ENCODE peak calls at places on chromosome 20, in six cellular contexts. One of them, this sample, is unnamed.

GRCh38 chr20:2114990-2115681 is 13.5 kb downstream of the STK35 start:
- DNase-seq in H9: no peak
- DNase-seq in IMR-90: peak; percentile 72
- DNase-seq in neuronal stem cell: no peak
- DNase-seq in trophoblast cell: no peak
- DNase-seq in H1: no peak
- DNase-seq in this sample: peak; percentile 74

GRCh38 chr20:49965781-49966304 is 16.9 kb upstream of the SNAI1 start:
- DNase-seq in H9: no peak
- DNase-seq in trophoblast cell: peak; percentile 61
- DNase-seq in neuronal stem cell: no peak
- DNase-seq in IMR-90: no peak
- DNase-seq in H1: no peak
- DNase-seq in this sample: no peak

GRCh38 chr20:56018750-56019149 is 13.4 kb upstream of the CBLN4 start:
- DNase-seq in H1: no peak
- DNase-seq in trophoblast cell: no peak
- DNase-seq in H9: no peak
- DNase-seq in IMR-90: no peak
- DNase-seq in neuronal stem cell: no peak
- DNase-seq in this sample: no peak

GRCh38 chr20:33554914-33555420 is 65.1 kb downstream of the CBFA2T2 start:
- DNase-seq in trophoblast cell: peak; percentile 42
- DNase-seq in H1: no peak
- DNase-seq in H9: no peak
- DNase-seq in neuronal stem cell: no peak
- DNase-seq in IMR-90: peak; percentile 99
- DNase-seq in this sample: peak; percentile 98

GRCh38 chr20:48711044-48711428 is 116.8 kb downstream of the PREX1 start:
- DNase-seq in H1: no peak
- DNase-seq in neuronal stem cell: no peak
- DNase-seq in H9: no peak
- DNase-seq in trophoblast cell: no peak
- DNase-seq in IMR-90: no peak
- DNase-seq in this sample: no peak

GRCh38 chr20:17014217-17014616 is 212.6 kb upstream of the PCSK2 start:
- DNase-seq in neuronal stem cell: no peak
- DNase-seq in H1: no peak
- DNase-seq in trophoblast cell: no peak
- DNase-seq in H9: no peak
- DNase-seq in IMR-90: no peak
- DNase-seq in this sample: no peak

GRCh38 chr20:33909331-33909921 is 84.3 kb upstream of the RALY start:
- DNase-seq in neuronal stem cell: no peak
- DNase-seq in H1: no peak
- DNase-seq in IMR-90: peak; percentile 96
- DNase-seq in H9: no peak
- DNase-seq in trophoblast cell: peak; percentile 95
- DNase-seq in this sample: peak; percentile 75

GRCh38 chr20:2693286-2693995 is 861 bp downstream of the EBF4 start:
- DNase-seq in H1: no peak
- DNase-seq in trophoblast cell: peak; percentile 39
- DNase-seq in neuronal stem cell: no peak
- DNase-seq in H9: peak; percentile 50
- DNase-seq in IMR-90: no peak
- DNase-seq in this sample: peak; percentile 30

GRCh38 chr20:11248691-11249178 is 574.9 kb upstream of the JAG1 start:
- DNase-seq in trophoblast cell: no peak
- DNase-seq in IMR-90: no peak
- DNase-seq in H1: no peak
- DNase-seq in H9: no peak
- DNase-seq in neuronal stem cell: peak; percentile 85
- DNase-seq in this sample: no peak

GRCh38 chr20:56001106-56001785 is 4.1 kb downstream of the CBLN4 start:
- DNase-seq in IMR-90: no peak
- DNase-seq in trophoblast cell: no peak
- DNase-seq in H9: no peak
- DNase-seq in H1: no peak
- DNase-seq in neuronal stem cell: no peak
- DNase-seq in this sample: no peak

GRCh38 chr20:48879609-48880008 is 41.9 kb upstream of the ARFGEF2 start:
- DNase-seq in neuronal stem cell: no peak
- DNase-seq in H9: no peak
- DNase-seq in IMR-90: no peak
- DNase-seq in trophoblast cell: peak; percentile 64
- DNase-seq in H1: no peak
- DNase-seq in this sample: no peak

GRCh38 chr20:35462351-35462750 is 7.0 kb downstream of the CEP250 start:
- DNase-seq in trophoblast cell: no peak
- DNase-seq in H9: no peak
- DNase-seq in H1: no peak
- DNase-seq in neuronal stem cell: no peak
- DNase-seq in IMR-90: no peak
- DNase-seq in this sample: no peak

GRCh38 chr20:326645-327031 is 1.3 kb downstream of the SOX12 start:
- DNase-seq in H9: no peak
- DNase-seq in trophoblast cell: no peak
- DNase-seq in neuronal stem cell: peak; percentile 62
- DNase-seq in IMR-90: no peak
- DNase-seq in H1: no peak
- DNase-seq in this sample: peak; percentile 47

GRCh38 chr20:14717124-14718004 is 380.0 kb upstream of the FLRT3 start:
- DNase-seq in trophoblast cell: no peak
- DNase-seq in IMR-90: no peak
- DNase-seq in H1: no peak
- DNase-seq in neuronal stem cell: no peak
- DNase-seq in H9: no peak
- DNase-seq in this sample: no peak

GRCh38 chr20:61757678-61758555 is 307.8 kb downstream of the TAF4 start:
- DNase-seq in H9: no peak
- DNase-seq in H1: no peak
- DNase-seq in IMR-90: peak; percentile 65
- DNase-seq in neuronal stem cell: no peak
- DNase-seq in trophoblast cell: peak; percentile 59
- DNase-seq in this sample: peak; percentile 78

GRCh38 chr20:45450097-45450818 is 19.3 kb upstream of the WFDC2 start:
- DNase-seq in trophoblast cell: peak; percentile 77
- DNase-seq in neuronal stem cell: no peak
- DNase-seq in H9: peak; percentile 47
- DNase-seq in IMR-90: peak; percentile 51
- DNase-seq in H1: no peak
- DNase-seq in this sample: peak; percentile 33
- H3K23ac ChIP-seq in trophoblast cell: no peak overlapping the region
- H3K23ac ChIP-seq in neuronal stem cell: no peak overlapping the region
- H3K23ac ChIP-seq in H9: no peak overlapping the region
- H3K23ac ChIP-seq in IMR-90: no peak overlapping the region
- H3K23ac ChIP-seq in H1: no peak overlapping the region
- H3K23ac ChIP-seq in this sample: no peak overlapping the region

GRCh38 chr20:23564927-23565326 is 3.4 kb downstream of the CST9L start:
- DNase-seq in neuronal stem cell: no peak
- DNase-seq in IMR-90: no peak
- DNase-seq in H9: no peak
- DNase-seq in H1: no peak
- DNase-seq in trophoblast cell: no peak
- DNase-seq in this sample: no peak

GRCh38 chr20:23565503-23566056 is 2.7 kb downstream of the CST9L start:
- DNase-seq in IMR-90: no peak
- DNase-seq in neuronal stem cell: no peak
- DNase-seq in trophoblast cell: no peak
- DNase-seq in H1: no peak
- DNase-seq in H9: peak; percentile 16
- DNase-seq in this sample: no peak

GRCh38 chr20:23568320-23569011 is at the start of gene CST9L:
- DNase-seq in H1: no peak
- DNase-seq in IMR-90: no peak
- DNase-seq in neuronal stem cell: no peak
- DNase-seq in H9: peak; percentile 18
- DNase-seq in trophoblast cell: no peak
- DNase-seq in this sample: no peak

GRCh38 chr20:23569570-23569969 is 1.3 kb upstream of the CST9L start:
- DNase-seq in neuronal stem cell: no peak
- DNase-seq in IMR-90: no peak
- DNase-seq in H9: no peak
- DNase-seq in H1: no peak
- DNase-seq in trophoblast cell: no peak
- DNase-seq in this sample: no peak

DNA sequence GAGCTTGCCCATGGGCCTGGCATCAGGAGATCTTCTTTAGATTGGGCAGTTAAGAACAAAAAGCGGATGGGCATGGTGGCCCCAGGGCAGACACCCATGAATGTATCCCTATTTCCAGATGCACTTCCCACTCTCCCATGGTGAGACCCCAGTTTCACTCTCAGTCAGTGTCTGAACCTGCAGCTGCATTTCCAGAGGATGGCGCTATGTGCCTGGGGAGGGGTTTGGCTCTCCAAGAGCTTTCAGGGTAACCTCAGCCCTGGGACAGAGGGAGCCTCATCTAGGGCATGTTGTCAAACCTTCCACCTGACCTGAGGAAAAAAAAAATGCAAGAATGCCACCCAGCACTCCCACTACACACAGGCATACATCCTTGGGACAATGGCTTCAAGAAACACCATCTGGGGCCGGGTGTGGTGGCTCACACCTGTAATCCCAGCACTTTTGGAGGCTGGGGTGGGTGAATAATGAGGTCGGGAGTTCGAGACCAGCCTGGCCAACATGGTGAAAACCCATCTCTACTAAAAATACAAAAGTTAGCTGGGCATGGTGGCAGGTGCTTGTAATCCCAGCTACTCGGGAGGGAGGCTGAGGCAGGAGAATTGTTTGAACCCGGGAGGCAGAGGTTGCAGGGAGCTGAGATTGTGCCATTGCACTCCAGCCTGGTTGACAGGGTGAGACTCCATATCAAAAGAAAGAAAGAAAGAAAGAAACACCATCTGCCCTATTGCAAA is 1.9 kb downstream of the CST9L start:
- DNase-seq in neuronal stem cell: no peak
- DNase-seq in IMR-90: no peak
- DNase-seq in H9: peak; percentile 26
- DNase-seq in trophoblast cell: no peak
- DNase-seq in H1: no peak
- DNase-seq in this sample: no peak
- H4K91ac ChIP-seq in neuronal stem cell: no peak overlapping the region
- H4K91ac ChIP-seq in IMR-90: no peak overlapping the region
- H4K91ac ChIP-seq in H9: no peak overlapping the region
- H4K91ac ChIP-seq in trophoblast cell: no peak overlapping the region
- H4K91ac ChIP-seq in H1: no peak overlapping the region
- H4K91ac ChIP-seq in this sample: no peak overlapping the region

GRCh38 chr20:58389324-58389967 is 417 bp downstream of the VAPB start:
- DNase-seq in trophoblast cell: peak; percentile 56
- DNase-seq in H1: no peak
- DNase-seq in neuronal stem cell: no peak
- DNase-seq in H9: no peak
- DNase-seq in IMR-90: peak; percentile 32
- DNase-seq in this sample: peak; percentile 67

GRCh38 chr20:58389968-58390658 is 1.1 kb downstream of the VAPB start:
- DNase-seq in IMR-90: no peak
- DNase-seq in H9: peak; percentile 9
- DNase-seq in H1: no peak
- DNase-seq in neuronal stem cell: no peak
- DNase-seq in trophoblast cell: no peak
- DNase-seq in this sample: no peak

GRCh38 chr20:58390659-58391035 is 1.6 kb downstream of the VAPB start:
- DNase-seq in neuronal stem cell: no peak
- DNase-seq in H9: no peak
- DNase-seq in H1: no peak
- DNase-seq in trophoblast cell: no peak
- DNase-seq in IMR-90: no peak
- DNase-seq in this sample: no peak

GRCh38 chr20:58388028-58388601 is 914 bp upstream of the VAPB start:
- DNase-seq in neuronal stem cell: no peak
- DNase-seq in trophoblast cell: no peak
- DNase-seq in H1: no peak
- DNase-seq in H9: no peak
- DNase-seq in IMR-90: no peak
- DNase-seq in this sample: no peak

DNA sequence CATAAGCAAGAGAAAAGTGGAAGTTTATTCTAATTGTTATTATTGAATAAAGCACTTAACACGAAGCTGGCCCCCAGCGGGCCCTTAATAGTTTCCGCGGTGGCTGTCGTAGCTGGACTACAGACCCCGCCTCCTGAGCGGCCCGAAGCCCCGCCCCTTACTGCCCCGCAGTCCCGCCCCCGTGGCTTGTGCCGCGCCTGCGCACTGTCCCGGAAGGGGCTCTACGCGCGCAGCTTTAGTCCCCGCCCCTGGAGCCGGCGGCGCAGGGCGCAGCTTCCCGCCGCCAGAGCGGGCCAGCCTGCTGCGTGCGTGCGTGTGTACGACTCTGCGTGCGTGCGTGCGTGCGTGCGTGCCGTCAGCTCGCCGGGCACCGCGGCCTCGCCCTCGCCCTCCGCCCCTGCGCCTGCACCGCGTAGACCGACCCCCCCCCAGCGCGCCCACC is at the start of gene VAPB:
- DNase-seq in trophoblast cell: peak; percentile 99
- DNase-seq in H1: peak; percentile 94
- DNase-seq in IMR-90: peak; percentile 96
- DNase-seq in H9: peak; percentile 93
- DNase-seq in neuronal stem cell: peak; percentile 94
- DNase-seq in this sample: peak; percentile 95
- H3K23ac ChIP-seq in trophoblast cell: no peak within 1 kb of the TSS
- H3K23ac ChIP-seq in H1: no peak within 1 kb of the TSS
- H3K23ac ChIP-seq in IMR-90: peak within 1 kb of the TSS; percentile 99
- H3K23ac ChIP-seq in H9: peak within 1 kb of the TSS; percentile 3
- H3K23ac ChIP-seq in neuronal stem cell: peak within 1 kb of the TSS; percentile 90
- H3K23ac ChIP-seq in this sample: no peak within 1 kb of the TSS

GRCh38 chr20:47653892-47654291 is 131.4 kb downstream of the SULF2 start:
- DNase-seq in IMR-90: no peak
- DNase-seq in H1: no peak
- DNase-seq in neuronal stem cell: no peak
- DNase-seq in trophoblast cell: no peak
- DNase-seq in H9: no peak
- DNase-seq in this sample: no peak

GRCh38 chr20:47654370-47654769 is 130.9 kb downstream of the SULF2 start:
- DNase-seq in H9: no peak
- DNase-seq in H1: no peak
- DNase-seq in neuronal stem cell: no peak
- DNase-seq in trophoblast cell: no peak
- DNase-seq in IMR-90: no peak
- DNase-seq in this sample: no peak

GRCh38 chr20:47655635-47656034 is 129.6 kb downstream of the SULF2 start:
- DNase-seq in H1: no peak
- DNase-seq in neuronal stem cell: no peak
- DNase-seq in IMR-90: no peak
- DNase-seq in H9: no peak
- DNase-seq in trophoblast cell: no peak
- DNase-seq in this sample: no peak

GRCh38 chr20:47652794-47653193 is 132.5 kb downstream of the SULF2 start:
- DNase-seq in neuronal stem cell: no peak
- DNase-seq in H9: no peak
- DNase-seq in IMR-90: no peak
- DNase-seq in trophoblast cell: no peak
- DNase-seq in H1: no peak
- DNase-seq in this sample: no peak

DNA sequence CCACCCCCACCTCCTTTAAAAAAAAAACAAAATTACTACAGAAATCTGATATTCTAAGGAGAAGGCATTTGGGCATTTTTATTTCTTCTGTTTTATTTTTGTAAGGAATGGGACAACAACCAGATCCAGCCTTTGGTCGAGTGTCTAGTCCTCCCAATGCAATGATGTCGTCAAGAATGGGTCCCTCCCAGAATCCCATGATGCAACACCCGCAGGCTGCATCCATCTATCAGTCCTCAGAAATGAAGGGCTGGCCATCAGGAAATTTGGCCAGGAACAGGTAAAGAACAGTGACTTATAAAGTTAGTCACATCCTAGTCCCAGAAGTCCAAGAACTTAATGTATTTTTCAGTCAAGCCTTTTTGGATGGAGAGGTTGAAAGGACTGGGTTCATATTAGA is 133.0 kb downstream of the SULF2 start:
- DNase-seq in IMR-90: no peak
- DNase-seq in neuronal stem cell: no peak
- DNase-seq in trophoblast cell: no peak
- DNase-seq in H1: no peak
- DNase-seq in H9: no peak
- DNase-seq in this sample: no peak
- H4K91ac ChIP-seq in IMR-90: no peak overlapping the region
- H4K91ac ChIP-seq in neuronal stem cell: no peak overlapping the region
- H4K91ac ChIP-seq in trophoblast cell: no peak overlapping the region
- H4K91ac ChIP-seq in H1: no peak overlapping the region
- H4K91ac ChIP-seq in H9: no peak overlapping the region
- H4K91ac ChIP-seq in this sample: no peak overlapping the region

This sample was measured in mesenchymal stem cell.